ENCODE peak calls at places on chromosomes 5 and 9, in ten cellular contexts. W is ELR; V is astrocyte of the spinal cord; I is CD8-positive, alpha-beta T cell; Q is GM23338; X is right cardiac atrium; D is nephron progenitor cell; Y is mesothelial cell of epicardium; H is H54; A is HAP-1. J is an unnamed sample.

GRCh38 chr5:139410886-139411835 is 7.3 kb upstream of the SPATA24 start:
- DNase-seq in D (no peak), W (no peak), H (no peak), V (no peak), X (no peak), A (no peak), Q (no peak), Y (no peak), I (no peak), J (no peak)

GRCh38 chr5:94174748-94175411 is 433.5 kb upstream of the POU5F2 start:
- DNase-seq in Q (no peak), X (no peak), Y (no peak), W (peak), H (peak), I (no peak), V (peak), D (no peak), A (no peak), J (no peak)

GRCh38 chr5:174549254-174549653 is 175.1 kb upstream of the MSX2 start:
- DNase-seq in X (no peak), H (no peak), W (no peak), I (no peak), Y (no peak), Q (no peak), V (peak), D (no peak), A (no peak), J (no peak)

GRCh38 chr9:128495804-128496417 is 8.6 kb upstream of the GLE1 start:
- DNase-seq in H (no peak), W (peak), D (no peak), Y (no peak), I (no peak), X (no peak), A (no peak), V (no peak), Q (peak), J (no peak)

GRCh38 chr5:132464155-132464939 is 26.2 kb downstream of the IRF1 start:
- DNase-seq in W (no peak), Q (peak), H (no peak), I (peak), D (no peak), X (no peak), A (no peak), V (no peak), Y (no peak), J (no peak)

GRCh38 chr9:93954436-93955355 is at the start of gene BARX1:
- DNase-seq in D (peak), I (no peak), X (no peak), W (no peak), Q (peak), V (no peak), Y (no peak), A (no peak), H (no peak), J (no peak)

GRCh38 chr9:130212543-130213297 is 40.5 kb downstream of the NCS1 start:
- DNase-seq in V (no peak), Y (no peak), D (no peak), A (no peak), W (no peak), I (no peak), H (no peak), Q (no peak), X (peak), J (no peak)

GRCh38 chr9:113985968-113986585 is 92.0 kb downstream of the AMBP start:
- DNase-seq in H (no peak), Y (no peak), I (no peak), Q (no peak), V (peak), D (no peak), A (no peak), X (no peak), W (peak), J (no peak)

GRCh38 chr5:153881687-153882086 is 157.0 kb downstream of the FAM114A2 start:
- DNase-seq in Q (no peak), X (no peak), W (no peak), A (no peak), I (no peak), D (no peak), H (no peak), Y (no peak), V (no peak), J (no peak)

J was measured in type B pancreatic cell.